ENCODE peak calls at places on chromosomes 13 and 19, in five cellular contexts. One of them, this sample, is unnamed.

GRCh38 chr19:10808937-10809655 is 26.9 kb downstream of the TMED1 start:
- DNase-seq in AG09309: peak; percentile 5
- DNase-seq in ELF-1: no peak
- DNase-seq in RPMI7951: peak; percentile 71
- DNase-seq in EL: peak; percentile 43
- DNase-seq in this sample: peak; percentile 62

GRCh38 chr13:49604570-49604969 is 19.2 kb upstream of the RCBTB1 start:
- DNase-seq in AG09309: no peak
- DNase-seq in ELF-1: no peak
- DNase-seq in RPMI7951: peak; percentile 18
- DNase-seq in EL: no peak
- DNase-seq in this sample: no peak

GRCh38 chr19:4120531-4120930 is 3.4 kb downstream of the MAP2K2 start:
- DNase-seq in AG09309: no peak
- DNase-seq in ELF-1: no peak
- DNase-seq in RPMI7951: peak; percentile 21
- DNase-seq in EL: peak; percentile 69
- DNase-seq in this sample: peak; percentile 9

GRCh38 chr13:47747901-47748300 is 253.2 kb downstream of the SUCLA2 start:
- DNase-seq in AG09309: no peak
- DNase-seq in ELF-1: peak; percentile 2
- DNase-seq in RPMI7951: no peak
- DNase-seq in EL: no peak
- DNase-seq in this sample: no peak

GRCh38 chr19:42193706-42194105 is 23.8 kb downstream of the DEDD2 start:
- DNase-seq in AG09309: no peak
- DNase-seq in ELF-1: no peak
- DNase-seq in RPMI7951: no peak
- DNase-seq in EL: no peak
- DNase-seq in this sample: peak; percentile 90

GRCh38 chr13:47066261-47066660 is 169.4 kb upstream of the HTR2A start:
- DNase-seq in AG09309: no peak
- DNase-seq in ELF-1: no peak
- DNase-seq in RPMI7951: no peak
- DNase-seq in EL: no peak
- DNase-seq in this sample: peak; percentile 51

GRCh38 chr13:79673310-79673992 is 192.5 kb downstream of the NDFIP2 start:
- DNase-seq in AG09309: no peak
- DNase-seq in ELF-1: no peak
- DNase-seq in RPMI7951: no peak
- DNase-seq in EL: no peak
- DNase-seq in this sample: no peak

GRCh38 chr19:18775586-18776287 is 15.4 kb downstream of the COMP start:
- DNase-seq in AG09309: no peak
- DNase-seq in ELF-1: no peak
- DNase-seq in RPMI7951: peak; percentile 89
- DNase-seq in EL: peak; percentile 88
- DNase-seq in this sample: peak; percentile 35

GRCh38 chr13:73224708-73225107 is 165.9 kb downstream of the KLF5 start:
- DNase-seq in AG09309: peak; percentile 70
- DNase-seq in ELF-1: no peak
- DNase-seq in RPMI7951: peak; percentile 35
- DNase-seq in EL: no peak
- DNase-seq in this sample: no peak

GRCh38 chr13:36096411-36097184 is 34.6 kb downstream of the DCLK1 start:
- DNase-seq in AG09309: no peak
- DNase-seq in ELF-1: no peak
- DNase-seq in RPMI7951: no peak
- DNase-seq in EL: peak; percentile 2
- DNase-seq in this sample: no peak

GRCh38 chr13:77136902-77137420 is 110.0 kb upstream of the FBXL3 start:
- DNase-seq in AG09309: no peak
- DNase-seq in ELF-1: peak; percentile 6
- DNase-seq in RPMI7951: peak; percentile 2
- DNase-seq in EL: peak; percentile 47
- DNase-seq in this sample: peak; percentile 29

GRCh38 chr19:43595605-43595998 is 332 bp downstream of the IRGQ start:
- DNase-seq in AG09309: no peak
- DNase-seq in ELF-1: no peak
- DNase-seq in RPMI7951: no peak
- DNase-seq in EL: no peak
- DNase-seq in this sample: no peak

GRCh38 chr13:114135731-114136171 is 3.3 kb upstream of the RASA3 start:
- DNase-seq in AG09309: no peak
- DNase-seq in ELF-1: no peak
- DNase-seq in RPMI7951: no peak
- DNase-seq in EL: no peak
- DNase-seq in this sample: no peak

GRCh38 chr13:79802389-79803140 is 321.6 kb downstream of the NDFIP2 start:
- DNase-seq in AG09309: no peak
- DNase-seq in ELF-1: no peak
- DNase-seq in RPMI7951: peak; percentile 26
- DNase-seq in EL: no peak
- DNase-seq in this sample: no peak

GRCh38 chr13:90365130-90365529 is 982.4 kb upstream of the MIR17HG start:
- DNase-seq in AG09309: no peak
- DNase-seq in ELF-1: no peak
- DNase-seq in RPMI7951: no peak
- DNase-seq in EL: peak; percentile 1
- DNase-seq in this sample: no peak

GRCh38 chr13:40910324-40911050 is 108.6 kb downstream of the ELF1 start:
- DNase-seq in AG09309: no peak
- DNase-seq in ELF-1: no peak
- DNase-seq in RPMI7951: no peak
- DNase-seq in EL: peak; percentile 55
- DNase-seq in this sample: peak; percentile 69

GRCh38 chr13:29924482-29924884 is 74.1 kb upstream of the UBL3 start:
- DNase-seq in AG09309: peak; percentile 29
- DNase-seq in ELF-1: no peak
- DNase-seq in RPMI7951: peak; percentile 63
- DNase-seq in EL: peak; percentile 89
- DNase-seq in this sample: peak; percentile 82

This sample was measured in NCI-H226.